ENCODE peak calls at places on chromosomes 3 and 15, in five cellular contexts. C is naive thymus-derived CD4-positive, alpha-beta T cell; F is IMR-90; Y is iPS DF 6.9; P is heart left ventricle. D is an unnamed sample.

GRCh38 chr3:89107461-89108035 is at the start of gene EPHA3:
- DNase-seq in C (peak; percentile 9), F (peak; percentile 58), Y (peak; percentile 61), P (peak; percentile 83), D (no peak)

GRCh38 chr15:25091421-25092158 is 136.8 kb downstream of the SNRPN start:
- DNase-seq in C (no peak), F (no peak), Y (no peak), P (no peak), D (no peak)

GRCh38 chr15:57797145-57797544 is 90.6 kb downstream of the POLR2M start:
- DNase-seq in C (no peak), F (no peak), Y (no peak), P (peak; percentile 42), D (no peak)

GRCh38 chr3:168736202-168736601 is 640.5 kb upstream of the GOLIM4 start:
- DNase-seq in C (no peak), F (no peak), Y (no peak), P (no peak), D (no peak)

GRCh38 chr15:57861039-57861638 is 154.6 kb downstream of the POLR2M start:
- DNase-seq in C (no peak), F (peak; percentile 66), Y (peak; percentile 50), P (no peak), D (no peak)

GRCh38 chr3:25508901-25509300 is 80.8 kb downstream of the RARB start:
- DNase-seq in C (no peak), F (no peak), Y (no peak), P (no peak), D (no peak)

GRCh38 chr3:18423401-18424212 is 1.5 kb downstream of the SATB1 start:
- DNase-seq in C (no peak), F (peak; percentile 51), Y (no peak), P (peak; percentile 64), D (no peak)

GRCh38 chr3:170425491-170426239 is 7.0 kb downstream of the CLDN11 start:
- DNase-seq in C (no peak), F (no peak), Y (no peak), P (no peak), D (no peak)

GRCh38 chr3:183410280-183410679 is 18.1 kb downstream of the MCF2L2 start:
- DNase-seq in C (no peak), F (no peak), Y (no peak), P (no peak), D (no peak)

GRCh38 chr15:38576837-38577236 is 12.2 kb upstream of the RASGRP1 start:
- DNase-seq in C (no peak), F (no peak), Y (no peak), P (no peak), D (no peak)

GRCh38 chr3:17491601-17492000 is 250.8 kb downstream of the TBC1D5 start:
- DNase-seq in C (no peak), F (peak; percentile 86), Y (no peak), P (no peak), D (no peak)

GRCh38 chr15:72271895-72272212 is 500 bp downstream of the PARP6 start:
- DNase-seq in C (no peak), F (peak; percentile 12), Y (no peak), P (no peak), D (no peak)

GRCh38 chr3:151171145-151171544 is 31.9 kb downstream of the GPR171 start:
- DNase-seq in C (no peak), F (peak; percentile 27), Y (no peak), P (peak; percentile 50), D (no peak)

GRCh38 chr3:122678496-122678895 is 2.1 kb upstream of the PARP14 start:
- DNase-seq in C (no peak), F (no peak), Y (no peak), P (peak; percentile 43), D (no peak)

GRCh38 chr3:138476526-138476925 is 42.1 kb downstream of the ESYT3 start:
- DNase-seq in C (no peak), F (no peak), Y (no peak), P (no peak), D (no peak)

GRCh38 chr3:161171113-161171512 is 50.0 kb upstream of the NMD3 start:
- DNase-seq in C (no peak), F (peak; percentile 72), Y (no peak), P (peak; percentile 75), D (no peak)

DNA sequence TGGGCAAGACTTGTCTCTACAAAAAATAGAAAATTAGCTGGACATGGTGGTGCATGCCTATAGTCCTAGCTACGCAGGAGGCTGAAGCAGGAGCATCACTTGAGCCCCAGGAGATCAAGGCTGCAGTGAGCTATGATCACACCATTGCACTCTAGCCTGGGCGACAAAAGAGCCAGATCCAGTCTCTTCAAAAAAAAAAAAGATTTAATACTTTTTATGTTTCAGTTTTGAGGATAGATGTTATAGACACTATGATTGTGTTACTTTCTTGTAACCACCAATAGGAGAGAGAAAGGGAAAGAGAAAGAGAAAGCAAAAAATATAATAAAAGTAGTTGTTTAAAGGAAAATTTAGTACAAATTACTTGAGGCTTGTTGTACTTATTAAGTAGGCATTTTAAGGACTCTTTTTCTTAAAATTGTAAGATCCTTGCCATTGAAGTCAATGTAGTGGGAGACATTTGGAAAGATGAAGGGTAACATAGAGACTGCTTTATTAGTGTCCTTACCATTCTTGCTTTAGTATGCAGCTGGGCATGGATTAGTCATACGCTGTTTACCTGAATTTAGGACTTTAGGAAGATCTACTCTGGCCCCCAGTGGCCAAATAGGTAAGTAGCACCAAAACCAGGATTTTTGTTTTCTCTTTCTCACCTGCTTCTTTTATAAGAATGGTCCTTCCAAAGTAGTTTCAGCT is 35.1 kb upstream of the ZDHHC23 start:
- DNase-seq in C (no peak), F (peak; percentile 77), Y (peak; percentile 37), P (no peak), D (no peak)
- H3K4me3 ChIP-seq in C (no peak overlapping the region), F (no peak overlapping the region), Y (no peak overlapping the region), P (no peak overlapping the region), D (no peak overlapping the region)

GRCh38 chr3:10622456-10622855 is 117.1 kb upstream of the ATP2B2 start:
- DNase-seq in C (no peak), F (no peak), Y (no peak), P (no peak), D (no peak)

GRCh38 chr3:10619989-10620832 is 114.8 kb upstream of the ATP2B2 start:
- DNase-seq in C (no peak), F (no peak), Y (no peak), P (no peak), D (no peak)

GRCh38 chr3:10621749-10622148 is 116.4 kb upstream of the ATP2B2 start:
- DNase-seq in C (no peak), F (no peak), Y (no peak), P (no peak), D (no peak)

GRCh38 chr3:10623578-10624275 is 118.3 kb upstream of the ATP2B2 start:
- DNase-seq in C (no peak), F (no peak), Y (no peak), P (no peak), D (no peak)

DNA sequence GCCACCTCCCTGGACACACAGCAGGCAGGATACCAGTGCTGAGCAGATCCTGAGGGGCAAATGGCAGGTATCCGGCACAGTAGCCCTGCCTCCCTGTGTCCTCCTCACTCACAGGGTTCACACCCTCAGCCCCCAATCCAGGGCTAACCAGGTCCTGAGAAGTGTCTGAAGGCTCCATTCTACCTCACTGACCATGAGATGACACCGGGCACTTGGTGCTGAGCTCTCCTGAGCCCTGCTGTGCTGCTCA is 115.4 kb upstream of the ATP2B2 start:
- DNase-seq in C (no peak), F (no peak), Y (no peak), P (no peak), D (no peak)
- H3K27me3 ChIP-seq in C (no peaks in the 10 kb centered on the region), F (peaks cover 9% of the 10 kb centered on the region), Y (no peaks in the 10 kb centered on the region), P (no peaks in the 10 kb centered on the region), D (no peaks in the 10 kb centered on the region)

GRCh38 chr3:35710554-35710953 is 71.2 kb downstream of the ARPP21 start:
- DNase-seq in C (no peak), F (no peak), Y (no peak), P (no peak), D (no peak)
- H3K4me3 ChIP-seq in C (no peak overlapping the region), F (no peak overlapping the region), Y (no peak overlapping the region), P (no peak overlapping the region), D (no peak overlapping the region)

DNA sequence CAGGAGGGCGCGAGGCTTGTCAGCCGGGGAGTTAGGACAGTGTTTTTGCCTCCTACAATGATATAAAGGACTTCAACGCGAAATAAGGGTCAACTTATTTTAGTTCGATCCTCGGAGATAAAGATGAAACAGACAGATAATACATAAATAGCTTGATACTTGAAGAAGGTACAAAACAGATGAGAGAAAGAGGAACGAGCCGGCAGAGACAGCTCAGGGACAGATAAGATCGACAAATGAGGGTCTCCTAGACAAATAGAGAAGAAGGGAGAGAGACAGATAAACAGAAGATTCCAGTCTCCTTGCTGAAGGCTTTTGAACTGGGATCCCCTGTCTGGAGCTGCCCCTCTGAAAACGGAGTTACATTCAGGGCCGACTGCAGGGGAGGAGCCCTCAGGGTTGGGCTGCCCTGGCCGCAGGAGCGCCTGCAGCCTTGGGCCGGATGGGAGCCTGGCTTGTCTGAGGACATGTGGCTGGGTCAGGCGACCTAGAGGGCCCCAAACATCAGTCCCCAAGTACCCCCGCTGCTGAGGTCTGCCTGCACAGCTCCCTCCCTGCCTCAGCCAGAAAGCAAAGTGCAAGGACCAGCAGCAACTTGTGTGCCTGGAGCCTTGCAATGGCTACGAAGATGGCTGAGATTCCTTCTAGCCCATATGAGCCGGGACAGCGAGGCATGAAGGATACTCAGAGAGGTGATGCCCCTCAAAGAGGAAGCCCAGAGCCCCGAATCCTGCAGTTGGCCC is 981 bp upstream of the SKOR1 start:
- DNase-seq in C (no peak), F (no peak), Y (no peak), P (no peak), D (no peak)
- H3K27me3 ChIP-seq in C (peaks cover 28% of the 10 kb centered on the region), F (peaks cover 94% of the 10 kb centered on the region), Y (peaks cover 95% of the 10 kb centered on the region), P (peaks cover 100% of the 10 kb centered on the region), D (peaks cover 49% of the 10 kb centered on the region)

DNA sequence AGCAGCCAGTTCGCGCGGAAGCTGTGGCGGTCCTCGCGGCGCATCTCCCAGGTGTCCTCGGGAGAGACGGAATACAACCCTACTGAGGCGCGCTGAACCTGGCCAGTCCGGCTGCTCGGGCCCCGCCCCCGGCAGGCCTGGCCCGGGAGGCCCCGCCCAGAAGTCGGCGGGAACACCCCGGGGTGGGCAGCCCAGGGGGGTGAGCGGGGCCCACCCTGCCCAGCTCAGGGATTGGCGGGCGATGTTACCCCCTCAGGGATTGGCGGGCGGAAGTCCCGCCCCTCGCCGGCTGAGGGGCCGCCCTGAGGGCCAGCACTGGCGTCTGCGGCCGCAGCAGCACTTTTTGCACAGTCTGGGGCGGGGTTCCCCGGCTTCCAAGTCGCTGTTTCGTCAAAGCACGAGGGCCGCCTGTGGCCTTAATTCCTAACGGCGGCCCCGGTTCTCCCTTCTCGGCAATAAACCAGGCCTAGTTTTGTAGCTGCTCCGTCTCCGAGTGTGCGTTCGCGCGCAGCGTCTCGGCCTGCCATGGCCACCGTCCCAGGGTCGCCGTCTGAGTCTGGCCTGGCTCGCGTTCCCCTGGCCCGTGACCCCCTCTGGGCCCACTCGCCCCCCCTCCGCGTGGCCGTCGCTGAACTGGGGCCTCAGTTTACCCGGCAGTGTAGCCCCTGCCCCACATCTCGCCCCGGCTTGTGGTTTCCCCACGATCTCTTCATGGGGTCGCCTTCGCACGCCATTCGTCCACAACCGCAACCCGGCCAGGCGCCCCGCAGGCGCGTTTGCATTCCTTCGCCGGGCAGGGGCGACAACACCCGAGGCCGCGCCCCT is 30.0 kb downstream of the NBEAL2 start:
- DNase-seq in C (peak; percentile 51), F (peak; percentile 89), Y (no peak), P (peak; percentile 94), D (peak; percentile 46)
- H3K4me3 ChIP-seq in C (peak overlapping the region; percentile 46), F (peak overlapping the region; percentile 53), Y (peak overlapping the region; percentile 55), P (peak overlapping the region; percentile 67), D (peak overlapping the region; percentile 86)